ENCODE peak calls at places on chromosomes 5 and 9, in five cellular contexts. N is stromal cell of bone marrow; Z is coronary artery; D is GDM1; S is stimulated activated naive B cell treated with anti-CD40 and anti-IgM and Interleukin-4, amounts not matched to agents 10 μg/mL and 1 μg/mL and 100 μg/mL, for 72 hours. X is an unnamed sample.

GRCh38 chr9:38008168-38009034 is 60.6 kb downstream of the SHB start:
- DNase-seq in Z (no peak), S (peak), N (peak), D (peak), X (peak)

GRCh38 chr5:1135696-1136525 is 24.0 kb upstream of the SLC12A7 start:
- DNase-seq in D (no peak), N (no peak), Z (no peak), S (no peak), X (no peak)

GRCh38 chr5:44795496-44795895 is 13.3 kb upstream of the MRPS30 start:
- DNase-seq in S (no peak), N (no peak), Z (no peak), D (no peak), X (no peak)

GRCh38 chr9:124078641-124079040 is 67.1 kb downstream of the LHX2 start:
- DNase-seq in Z (no peak), S (no peak), D (no peak), N (no peak), X (no peak)

GRCh38 chr9:136769710-136770191 is 5.4 kb upstream of the LCN15 start:
- DNase-seq in Z (no peak), S (no peak), D (peak), N (no peak), X (peak)

GRCh38 chr5:8844847-8845246 is 701.0 kb downstream of the SEMA5A start:
- DNase-seq in Z (no peak), S (no peak), D (no peak), N (no peak), X (no peak)

GRCh38 chr5:114332925-114333324 is 28.9 kb upstream of the KCNN2 start:
- DNase-seq in D (no peak), S (no peak), Z (no peak), N (no peak), X (no peak)

GRCh38 chr9:117247271-117247670 is 167.6 kb downstream of the ASTN2 start:
- DNase-seq in N (no peak), D (no peak), S (no peak), Z (no peak), X (no peak)

GRCh38 chr5:170896779-170897178 is 35.0 kb downstream of the RANBP17 start:
- DNase-seq in D (no peak), N (no peak), Z (no peak), S (no peak), X (no peak)

GRCh38 chr9:106797299-106797698 is 65.7 kb upstream of the ZNF462 start:
- DNase-seq in N (no peak), S (no peak), Z (no peak), D (no peak), X (no peak)

GRCh38 chr5:107217721-107218130 is 453.0 kb downstream of the EFNA5 start:
- DNase-seq in N (no peak), Z (peak), S (no peak), D (no peak), X (no peak)

GRCh38 chr5:113202904-113203716 is 226.5 kb downstream of the DCP2 start:
- DNase-seq in Z (peak), D (no peak), N (no peak), S (no peak), X (no peak)

GRCh38 chr9:135910757-135911156 is 3.4 kb upstream of the CAMSAP1 start:
- DNase-seq in N (no peak), S (no peak), Z (no peak), D (no peak), X (no peak)

GRCh38 chr9:93040409-93040808 is 18.1 kb upstream of the SUSD3 start:
- DNase-seq in D (no peak), Z (no peak), N (no peak), S (no peak), X (no peak)

GRCh38 chr5:37696190-37697021 is 143.4 kb downstream of the GDNF start:
- DNase-seq in N (peak), D (no peak), S (no peak), Z (no peak), X (no peak)

GRCh38 chr5:142886211-142886610 is 116.0 kb downstream of the ARHGAP26 start:
- DNase-seq in Z (no peak), N (no peak), D (no peak), S (no peak), X (no peak)

GRCh38 chr9:79477955-79478751 is 93.6 kb upstream of the TLE4 start:
- DNase-seq in Z (no peak), N (no peak), S (peak), D (no peak), X (peak)

GRCh38 chr5:172417983-172418630 is 36.2 kb downstream of the SH3PXD2B start:
- DNase-seq in N (peak), D (no peak), S (no peak), Z (peak), X (no peak)

X was measured in stimulated activated CD4-positive, alpha-beta T cell treated with anti-CD3 and anti-CD28 coated beads, Interleukin-1b, Interleukin-23, amount 100 ng/mL, for 4 hours.